ENCODE peak calls at places on chromosome 19, in five cellular contexts. One of them, this sample, is unnamed.
A peak's percentile ranks its signal among the peaks of the same experiment; 100 is the strongest.

GRCh38 chr19:2327773-2328400 is 499 bp downstream of the LSM7 start:
- DNase-seq in body of pancreas: peak; percentile 65
- DNase-seq in colonic mucosa: peak; percentile 80
- DNase-seq in CD8-positive, alpha-beta memory T cell: peak; percentile 42
- DNase-seq in H1: peak; percentile 57
- DNase-seq in this sample: peak; percentile 23

GRCh38 chr19:27392027-27392632 is 1820.8 kb downstream of the UQCRFS1 start:
- DNase-seq in body of pancreas: no peak
- DNase-seq in colonic mucosa: no peak
- DNase-seq in CD8-positive, alpha-beta memory T cell: no peak
- DNase-seq in H1: no peak
- DNase-seq in this sample: no peak

GRCh38 chr19:4089400-4089908 is 22.8 kb upstream of the ZBTB7A start:
- DNase-seq in body of pancreas: peak; percentile 38
- DNase-seq in colonic mucosa: peak; percentile 36
- DNase-seq in CD8-positive, alpha-beta memory T cell: peak; percentile 52
- DNase-seq in H1: no peak
- DNase-seq in this sample: peak; percentile 48

GRCh38 chr19:4717191-4717965 is 6.3 kb downstream of the DPP9 start:
- DNase-seq in body of pancreas: no peak
- DNase-seq in colonic mucosa: no peak
- DNase-seq in CD8-positive, alpha-beta memory T cell: no peak
- DNase-seq in H1: no peak
- DNase-seq in this sample: no peak

GRCh38 chr19:3819989-3820388 is 33.8 kb upstream of the MATK start:
- DNase-seq in body of pancreas: no peak
- DNase-seq in colonic mucosa: no peak
- DNase-seq in CD8-positive, alpha-beta memory T cell: no peak
- DNase-seq in H1: no peak
- DNase-seq in this sample: no peak

GRCh38 chr19:1747285-1748114 is 5.8 kb upstream of the ONECUT3 start:
- DNase-seq in body of pancreas: peak; percentile 40
- DNase-seq in colonic mucosa: peak; percentile 21
- DNase-seq in CD8-positive, alpha-beta memory T cell: no peak
- DNase-seq in H1: peak; percentile 54
- DNase-seq in this sample: no peak

GRCh38 chr19:31274964-31275319 is 74.3 kb downstream of the TSHZ3 start:
- DNase-seq in body of pancreas: no peak
- DNase-seq in colonic mucosa: no peak
- DNase-seq in CD8-positive, alpha-beta memory T cell: no peak
- DNase-seq in H1: no peak
- DNase-seq in this sample: no peak

GRCh38 chr19:6417713-6418561 is 6.7 kb downstream of the KHSRP start:
- DNase-seq in body of pancreas: peak; percentile 31
- DNase-seq in colonic mucosa: no peak
- DNase-seq in CD8-positive, alpha-beta memory T cell: no peak
- DNase-seq in H1: no peak
- DNase-seq in this sample: no peak

GRCh38 chr19:35901854-35902661 is at the start of gene HCST:
- DNase-seq in body of pancreas: peak; percentile 50
- DNase-seq in colonic mucosa: no peak
- DNase-seq in CD8-positive, alpha-beta memory T cell: peak; percentile 57
- DNase-seq in H1: no peak
- DNase-seq in this sample: no peak

GRCh38 chr19:54102421-54103169 is at the start of gene NDUFA3:
- DNase-seq in body of pancreas: peak; percentile 99
- DNase-seq in colonic mucosa: peak; percentile 97
- DNase-seq in CD8-positive, alpha-beta memory T cell: peak; percentile 97
- DNase-seq in H1: peak; percentile 96
- DNase-seq in this sample: peak; percentile 98

GRCh38 chr19:54470991-54471782 is 1.9 kb downstream of the CDC42EP5 start:
- DNase-seq in body of pancreas: peak; percentile 74
- DNase-seq in colonic mucosa: peak; percentile 63
- DNase-seq in CD8-positive, alpha-beta memory T cell: no peak
- DNase-seq in H1: no peak
- DNase-seq in this sample: no peak

GRCh38 chr19:33402421-33403220 is 29.1 kb downstream of the CEBPG start:
- DNase-seq in body of pancreas: no peak
- DNase-seq in colonic mucosa: no peak
- DNase-seq in CD8-positive, alpha-beta memory T cell: no peak
- DNase-seq in H1: no peak
- DNase-seq in this sample: no peak

GRCh38 chr19:55175117-55175867 is 4.8 kb downstream of the SYT5 start:
- DNase-seq in body of pancreas: no peak
- DNase-seq in colonic mucosa: no peak
- DNase-seq in CD8-positive, alpha-beta memory T cell: no peak
- DNase-seq in H1: no peak
- DNase-seq in this sample: no peak

GRCh38 chr19:15249912-15250634 is 17.8 kb upstream of the EPHX3 start:
- DNase-seq in body of pancreas: peak; percentile 61
- DNase-seq in colonic mucosa: peak; percentile 42
- DNase-seq in CD8-positive, alpha-beta memory T cell: no peak
- DNase-seq in H1: no peak
- DNase-seq in this sample: no peak

GRCh38 chr19:17952041-17952976 is 14.6 kb upstream of the KCNN1 start:
- DNase-seq in body of pancreas: no peak
- DNase-seq in colonic mucosa: no peak
- DNase-seq in CD8-positive, alpha-beta memory T cell: peak; percentile 23
- DNase-seq in H1: no peak
- DNase-seq in this sample: no peak

GRCh38 chr19:8654591-8655339 is 24.3 kb downstream of the NFILZ start:
- DNase-seq in body of pancreas: peak; percentile 34
- DNase-seq in colonic mucosa: peak; percentile 35
- DNase-seq in CD8-positive, alpha-beta memory T cell: peak; percentile 58
- DNase-seq in H1: peak; percentile 13
- DNase-seq in this sample: peak; percentile 52

GRCh38 chr19:51798958-51799310 is 4.0 kb downstream of the FPR3 start:
- DNase-seq in body of pancreas: peak; percentile 55
- DNase-seq in colonic mucosa: no peak
- DNase-seq in CD8-positive, alpha-beta memory T cell: no peak
- DNase-seq in H1: no peak
- DNase-seq in this sample: no peak
- H3K27ac ChIP-seq in body of pancreas: no peak overlapping the region
- H3K27ac ChIP-seq in colonic mucosa: peak overlapping the region; percentile 65
- H3K27ac ChIP-seq in CD8-positive, alpha-beta memory T cell: peak overlapping the region; percentile 80
- H3K27ac ChIP-seq in H1: no peak overlapping the region
- H3K27ac ChIP-seq in this sample: no peak overlapping the region

GRCh38 chr19:41321600-41322270 is 11.8 kb downstream of the CCDC97 start:
- DNase-seq in body of pancreas: peak; percentile 47
- DNase-seq in colonic mucosa: no peak
- DNase-seq in CD8-positive, alpha-beta memory T cell: no peak
- DNase-seq in H1: peak; percentile 70
- DNase-seq in this sample: no peak
- H3K9me3 ChIP-seq in body of pancreas: no peaks in the 10 kb centered on the region
- H3K9me3 ChIP-seq in colonic mucosa: no peaks in the 10 kb centered on the region
- H3K9me3 ChIP-seq in CD8-positive, alpha-beta memory T cell: no peaks in the 10 kb centered on the region
- H3K9me3 ChIP-seq in H1: no peaks in the 10 kb centered on the region
- H3K9me3 ChIP-seq in this sample: no peaks in the 10 kb centered on the region

GRCh38 chr19:13017306-13018036 is 22.2 kb downstream of the NFIX start:
- DNase-seq in body of pancreas: no peak
- DNase-seq in colonic mucosa: no peak
- DNase-seq in CD8-positive, alpha-beta memory T cell: no peak
- DNase-seq in H1: no peak
- DNase-seq in this sample: no peak

GRCh38 chr19:13020002-13020414 is 24.7 kb downstream of the NFIX start:
- DNase-seq in body of pancreas: no peak
- DNase-seq in colonic mucosa: no peak
- DNase-seq in CD8-positive, alpha-beta memory T cell: no peak
- DNase-seq in H1: peak; percentile 75
- DNase-seq in this sample: no peak

GRCh38 chr19:13016628-13017305 is 21.5 kb downstream of the NFIX start:
- DNase-seq in body of pancreas: no peak
- DNase-seq in colonic mucosa: no peak
- DNase-seq in CD8-positive, alpha-beta memory T cell: no peak
- DNase-seq in H1: no peak
- DNase-seq in this sample: no peak

GRCh38 chr19:13019330-13019729 is 24.1 kb downstream of the NFIX start:
- DNase-seq in body of pancreas: no peak
- DNase-seq in colonic mucosa: no peak
- DNase-seq in CD8-positive, alpha-beta memory T cell: no peak
- DNase-seq in H1: no peak
- DNase-seq in this sample: no peak

DNA sequence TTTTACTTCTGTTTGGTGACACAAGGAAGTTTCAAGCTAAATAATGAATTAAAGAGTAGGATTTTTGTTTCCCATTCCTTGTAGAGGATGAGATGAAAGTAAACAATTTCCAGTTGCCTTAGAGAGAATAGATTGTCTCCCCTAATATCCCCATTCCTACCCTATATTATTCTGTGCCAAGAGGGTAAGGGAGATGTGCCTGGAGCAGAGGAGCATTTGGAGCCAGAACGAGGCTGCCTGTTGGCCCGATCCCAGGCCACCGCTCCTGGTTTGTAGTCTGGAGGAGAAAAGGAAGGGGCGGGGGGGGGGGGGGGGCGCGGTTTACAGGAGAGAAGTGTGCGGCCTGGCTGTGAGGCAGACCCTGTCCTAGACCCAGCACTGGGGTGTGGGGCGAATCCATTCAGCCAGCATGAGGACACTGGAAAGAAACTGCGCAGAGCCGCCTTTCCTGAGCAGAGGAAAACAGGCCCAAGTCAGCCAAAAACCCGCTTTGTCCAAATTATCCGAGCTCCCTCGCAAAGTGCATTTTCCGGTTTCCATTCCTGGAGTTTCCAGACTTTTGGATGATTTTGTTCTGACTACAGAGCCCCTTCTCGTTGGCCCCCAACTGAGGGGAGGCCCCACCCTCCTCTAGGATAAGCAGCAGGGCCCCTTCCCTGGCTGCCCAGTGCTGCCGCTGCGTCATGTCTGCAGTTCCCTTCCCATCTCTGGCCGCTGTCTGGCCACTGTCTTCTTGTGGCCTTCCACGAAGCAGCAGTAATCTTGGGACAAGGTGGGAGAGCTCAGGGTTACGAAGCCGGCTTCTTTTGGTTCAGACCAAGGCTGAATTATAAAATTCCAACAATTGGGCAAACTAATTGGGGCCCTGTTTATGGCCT is 23.0 kb downstream of the NFIX start:
- DNase-seq in body of pancreas: no peak
- DNase-seq in colonic mucosa: no peak
- DNase-seq in CD8-positive, alpha-beta memory T cell: no peak
- DNase-seq in H1: no peak
- DNase-seq in this sample: no peak
- H3K27ac ChIP-seq in body of pancreas: peak overlapping the region; percentile 38
- H3K27ac ChIP-seq in colonic mucosa: peak overlapping the region; percentile 60
- H3K27ac ChIP-seq in CD8-positive, alpha-beta memory T cell: peak overlapping the region; percentile 39
- H3K27ac ChIP-seq in H1: no peak overlapping the region
- H3K27ac ChIP-seq in this sample: no peak overlapping the region

GRCh38 chr19:23766951-23767350 is 8.3 kb upstream of the ZNF681 start:
- DNase-seq in body of pancreas: no peak
- DNase-seq in colonic mucosa: no peak
- DNase-seq in CD8-positive, alpha-beta memory T cell: no peak
- DNase-seq in H1: no peak
- DNase-seq in this sample: no peak
- H3K9me3 ChIP-seq in body of pancreas: no peaks in the 10 kb centered on the region
- H3K9me3 ChIP-seq in colonic mucosa: no peaks in the 10 kb centered on the region
- H3K9me3 ChIP-seq in CD8-positive, alpha-beta memory T cell: no peaks in the 10 kb centered on the region
- H3K9me3 ChIP-seq in H1: peaks cover 6% of the 10 kb centered on the region
- H3K9me3 ChIP-seq in this sample: no peaks in the 10 kb centered on the region

GRCh38 chr19:41325947-41326706 is 16.2 kb downstream of the CCDC97 start:
- DNase-seq in body of pancreas: peak; percentile 41
- DNase-seq in colonic mucosa: no peak
- DNase-seq in CD8-positive, alpha-beta memory T cell: no peak
- DNase-seq in H1: no peak
- DNase-seq in this sample: no peak

GRCh38 chr19:41327076-41327475 is 17.1 kb downstream of the CCDC97 start:
- DNase-seq in body of pancreas: no peak
- DNase-seq in colonic mucosa: no peak
- DNase-seq in CD8-positive, alpha-beta memory T cell: peak; percentile 35
- DNase-seq in H1: no peak
- DNase-seq in this sample: no peak

GRCh38 chr19:41328157-41328817 is 18.3 kb downstream of the CCDC97 start:
- DNase-seq in body of pancreas: peak; percentile 43
- DNase-seq in colonic mucosa: no peak
- DNase-seq in CD8-positive, alpha-beta memory T cell: no peak
- DNase-seq in H1: no peak
- DNase-seq in this sample: peak; percentile 42

GRCh38 chr19:41328818-41329220 is 18.8 kb downstream of the CCDC97 start:
- DNase-seq in body of pancreas: peak; percentile 57
- DNase-seq in colonic mucosa: no peak
- DNase-seq in CD8-positive, alpha-beta memory T cell: no peak
- DNase-seq in H1: no peak
- DNase-seq in this sample: no peak

DNA sequence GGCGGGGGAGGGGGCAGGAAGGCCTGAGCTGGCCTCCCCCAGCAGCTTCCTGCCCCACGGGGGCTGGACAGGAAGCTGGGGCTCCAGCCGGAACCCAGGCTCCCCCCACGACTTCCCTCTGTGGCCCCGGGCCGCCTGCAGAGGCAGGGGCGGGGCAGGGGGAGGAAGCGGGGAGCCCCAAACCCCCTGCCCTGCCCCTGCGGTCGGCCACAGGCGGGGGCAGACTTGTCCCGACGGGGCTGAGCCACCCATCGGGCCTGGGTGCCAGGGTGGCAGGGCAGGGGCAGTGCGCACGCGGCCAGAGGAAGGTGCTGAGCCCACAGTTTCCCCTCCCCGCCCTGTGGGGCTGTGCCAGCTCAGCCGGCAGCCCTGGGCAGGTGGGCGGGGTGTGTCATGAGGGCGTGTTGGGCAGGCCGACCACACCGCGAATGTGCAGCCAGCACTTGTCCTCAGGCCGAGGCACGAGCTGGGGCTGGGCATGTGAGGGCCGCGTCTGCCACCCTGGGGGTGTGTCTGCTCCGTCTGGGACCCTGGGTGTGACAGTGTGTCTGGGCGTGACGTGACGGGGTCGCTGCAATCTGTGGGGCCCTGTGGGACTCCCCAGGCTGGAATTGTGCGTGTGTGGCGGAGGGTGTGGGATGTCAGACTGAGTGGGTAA is 17.7 kb downstream of the CCDC97 start:
- DNase-seq in body of pancreas: peak; percentile 85
- DNase-seq in colonic mucosa: peak; percentile 81
- DNase-seq in CD8-positive, alpha-beta memory T cell: peak; percentile 92
- DNase-seq in H1: no peak
- DNase-seq in this sample: peak; percentile 72
- H3K27ac ChIP-seq in body of pancreas: peak overlapping the region; percentile 64
- H3K27ac ChIP-seq in colonic mucosa: peak overlapping the region; percentile 67
- H3K27ac ChIP-seq in CD8-positive, alpha-beta memory T cell: peak overlapping the region; percentile 80
- H3K27ac ChIP-seq in H1: no peak overlapping the region
- H3K27ac ChIP-seq in this sample: peak overlapping the region; percentile 89